ENCODE peak calls at places on chromosomes 2 and 18, in seven cellular contexts. T is upper lobe of left lung, N is HepG2, Z is HCT116, H is GM12878, R is Panc1, M is K562. S is an unnamed sample. For H3K9me3, the result is how much of the 10 kb centered on the place peaks cover.

GRCh38 chr2:174337337-174338154 is 2.8 kb downstream of the SP9 start:
- ATAC-seq in T (no peak), N (no peak), Z (peak), H (no peak), R (no peak), M (peak), S (peak)

GRCh38 chr2:136284226-136285119 is 166.5 kb upstream of the CXCR4 start:
- ATAC-seq in T (no peak), N (no peak), Z (no peak), H (peak), R (no peak), M (no peak), S (no peak)

GRCh38 chr2:19349911-19350677 is 8.3 kb downstream of the OSR1 start:
- ATAC-seq in T (peak), N (peak), Z (peak), H (peak), R (peak), M (peak), S (peak)

GRCh38 chr2:106719222-106719621 is 166.7 kb downstream of the ST6GAL2 start:
- ATAC-seq in T (no peak), N (no peak), Z (no peak), H (no peak), R (no peak), M (no peak), S (no peak)

GRCh38 chr2:235793163-235793752 is 299.4 kb downstream of the AGAP1 start:
- ATAC-seq in T (peak), N (peak), Z (peak), H (peak), R (peak), M (peak), S (no peak)

GRCh38 chr2:160469164-160469563 is 24.4 kb downstream of the RBMS1 start:
- ATAC-seq in T (no peak), N (no peak), Z (no peak), H (no peak), R (no peak), M (no peak), S (no peak)

GRCh38 chr18:70377857-70378701 is 89.2 kb downstream of the SOCS6 start:
- ATAC-seq in T (no peak), N (peak), Z (no peak), H (no peak), R (peak), M (peak), S (no peak)

GRCh38 chr2:101704046-101704466 is 6.5 kb downstream of the MAP4K4 start:
- ATAC-seq in T (no peak), N (no peak), Z (no peak), H (peak), R (no peak), M (no peak), S (peak)

GRCh38 chr2:143807677-143808076 is 678.5 kb downstream of the ARHGAP15 start:
- ATAC-seq in T (peak), N (no peak), Z (no peak), H (no peak), R (no peak), M (no peak), S (peak)

GRCh38 chr2:217956895-217957457 is 45.8 kb downstream of the TNS1 start:
- ATAC-seq in T (no peak), N (peak), Z (no peak), H (no peak), R (peak), M (no peak), S (peak)

GRCh38 chr2:240720686-240721595 is 29.3 kb downstream of the AQP12A start:
- ATAC-seq in T (no peak), N (no peak), Z (no peak), H (no peak), R (no peak), M (no peak), S (no peak)

GRCh38 chr18:55343396-55344073 is 244.5 kb downstream of the TCF4 start:
- ATAC-seq in T (no peak), N (peak), Z (no peak), H (peak), R (no peak), M (no peak), S (no peak)

GRCh38 chr2:105791229-105791628 is 46.5 kb downstream of the NCK2 start:
- ATAC-seq in T (no peak), N (no peak), Z (no peak), H (no peak), R (no peak), M (no peak), S (no peak)

GRCh38 chr2:88110830-88111229 is 17.0 kb downstream of the FABP1 start:
- ATAC-seq in T (no peak), N (no peak), Z (no peak), H (no peak), R (no peak), M (no peak), S (no peak)

GRCh38 chr2:161044937-161045336 is 115.3 kb upstream of the TANK start:
- ATAC-seq in T (no peak), N (no peak), Z (no peak), H (no peak), R (no peak), M (no peak), S (peak)

DNA sequence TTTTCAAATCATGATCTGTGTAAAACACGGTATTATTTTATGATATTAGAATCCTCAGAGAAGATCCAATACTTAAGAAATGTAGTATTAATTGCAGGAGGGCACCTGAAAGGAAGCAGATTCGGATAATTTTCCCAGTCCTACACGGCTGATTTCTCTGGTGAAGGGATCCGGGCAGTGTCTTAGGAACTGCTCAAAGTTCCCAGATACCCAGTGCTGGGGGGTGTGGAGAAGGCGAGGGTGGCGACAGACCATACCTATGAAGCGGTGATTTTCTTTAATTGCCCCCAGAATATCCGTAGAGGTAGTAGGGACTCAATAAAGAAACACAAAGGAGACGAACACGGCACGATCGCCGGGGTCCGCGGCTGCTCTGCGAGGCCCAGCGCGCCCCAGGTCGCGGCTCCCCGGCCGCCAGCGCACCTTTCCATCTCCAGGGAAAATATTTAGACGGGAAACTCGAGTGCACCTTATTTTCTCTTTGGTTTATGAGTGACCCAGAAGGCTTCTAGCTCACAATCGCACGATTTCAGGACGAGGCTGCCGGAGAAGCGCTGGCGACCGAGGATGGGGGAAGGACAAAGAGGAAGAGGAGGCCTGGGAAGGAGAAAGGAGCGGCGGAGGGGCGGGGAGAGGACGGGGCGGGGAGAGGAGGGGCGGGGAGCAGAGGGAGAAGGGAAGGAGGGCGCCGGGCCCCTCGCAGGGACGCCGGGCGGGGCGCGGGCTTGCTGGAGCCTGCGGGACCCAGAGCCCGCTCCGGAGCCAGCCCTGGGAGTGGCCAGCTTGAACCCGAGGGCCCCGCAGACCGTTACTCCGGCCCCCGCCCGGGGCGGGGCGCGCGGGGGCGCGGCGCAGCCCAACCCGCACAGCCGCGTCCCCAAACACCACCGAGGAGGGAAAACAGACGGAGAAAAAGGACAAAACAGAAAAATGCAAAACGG is 1.2 kb upstream of the SOX11 start:
- ATAC-seq in T (no peak), N (no peak), Z (no peak), H (no peak), R (no peak), M (no peak), S (no peak)
- H3K4me3 ChIP-seq in T (peak), N (no peak), Z (no peak), H (no peak), R (no peak), M (no peak), S (peak)

GRCh38 chr2:82120648-82121047 is 1816.1 kb upstream of the LRRTM1 start:
- ATAC-seq in T (no peak), N (no peak), Z (no peak), H (no peak), R (no peak), M (no peak), S (no peak)
- H3K9me3 ChIP-seq in T (under half), N (under half), Z (under half), H (under half), R (under half), M (under half), S (under half)

GRCh38 chr18:53795061-53795460 is 429.4 kb downstream of the MBD2 start:
- ATAC-seq in T (no peak), N (no peak), Z (no peak), H (no peak), R (no peak), M (no peak), S (no peak)

GRCh38 chr18:53790817-53791216 is 433.7 kb downstream of the MBD2 start:
- ATAC-seq in T (no peak), N (no peak), Z (no peak), H (no peak), R (no peak), M (no peak), S (peak)

GRCh38 chr18:53785811-53786210 is 438.7 kb downstream of the MBD2 start:
- ATAC-seq in T (no peak), N (no peak), Z (no peak), H (peak), R (no peak), M (no peak), S (no peak)

GRCh38 chr18:53792762-53793161 is 431.7 kb downstream of the MBD2 start:
- ATAC-seq in T (no peak), N (no peak), Z (no peak), H (no peak), R (no peak), M (no peak), S (no peak)

GRCh38 chr18:53789376-53790247 is 434.9 kb downstream of the MBD2 start:
- ATAC-seq in T (no peak), N (no peak), Z (no peak), H (no peak), R (no peak), M (no peak), S (no peak)
- TF ChIP-seq POLR2AphosphoS5 in T (no peak), N (no peak), Z (no peak), H (no peak), R (no peak), M (no peak), S (no peak)

GRCh38 chr2:168136392-168136977 is 110.9 kb downstream of the STK39 start:
- ATAC-seq in T (no peak), N (peak), Z (peak), H (peak), R (no peak), M (peak), S (no peak)

GRCh38 chr2:168138911-168139310 is 108.5 kb downstream of the STK39 start:
- ATAC-seq in T (no peak), N (no peak), Z (no peak), H (no peak), R (no peak), M (no peak), S (no peak)

GRCh38 chr2:168138369-168138768 is 109.0 kb downstream of the STK39 start:
- ATAC-seq in T (no peak), N (no peak), Z (no peak), H (no peak), R (no peak), M (no peak), S (peak)

GRCh38 chr2:168135630-168136029 is 111.8 kb downstream of the STK39 start:
- ATAC-seq in T (no peak), N (no peak), Z (no peak), H (no peak), R (no peak), M (no peak), S (no peak)

DNA sequence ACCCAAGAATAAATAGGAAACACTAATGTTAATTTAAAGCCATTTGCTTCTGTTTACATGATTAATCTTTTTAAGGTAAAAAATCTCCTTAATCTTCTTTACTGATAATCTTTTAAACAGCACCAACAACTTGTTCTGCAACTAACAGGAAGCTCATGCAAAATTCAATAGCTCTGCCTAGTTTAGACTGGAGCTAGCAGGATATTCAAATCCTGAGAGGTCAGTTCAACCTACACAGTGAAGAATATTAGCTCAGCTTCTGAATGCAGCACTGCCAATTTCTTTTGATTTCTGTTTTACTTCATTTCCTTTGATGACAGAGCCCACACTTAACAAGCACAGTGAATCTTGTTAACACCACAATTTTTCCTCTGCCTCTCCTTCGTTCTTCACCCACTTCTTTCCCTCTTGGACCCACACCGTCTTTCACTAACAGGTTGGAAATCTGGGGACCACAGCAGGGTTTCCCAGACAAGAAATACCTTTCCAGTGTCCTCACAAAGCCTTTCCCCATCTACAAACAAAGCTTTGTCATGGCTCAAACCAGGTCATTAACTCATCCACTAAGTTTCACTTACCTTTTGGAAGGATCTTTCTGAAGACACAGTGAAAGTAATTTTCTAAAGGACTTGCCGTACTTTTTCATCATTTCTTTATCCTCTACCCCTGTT is 109.8 kb downstream of the STK39 start:
- ATAC-seq in T (no peak), N (no peak), Z (no peak), H (no peak), R (no peak), M (no peak), S (no peak)
- H3K4me3 ChIP-seq in T (no peak), N (no peak), Z (no peak), H (no peak), R (no peak), M (no peak), S (no peak)

DNA sequence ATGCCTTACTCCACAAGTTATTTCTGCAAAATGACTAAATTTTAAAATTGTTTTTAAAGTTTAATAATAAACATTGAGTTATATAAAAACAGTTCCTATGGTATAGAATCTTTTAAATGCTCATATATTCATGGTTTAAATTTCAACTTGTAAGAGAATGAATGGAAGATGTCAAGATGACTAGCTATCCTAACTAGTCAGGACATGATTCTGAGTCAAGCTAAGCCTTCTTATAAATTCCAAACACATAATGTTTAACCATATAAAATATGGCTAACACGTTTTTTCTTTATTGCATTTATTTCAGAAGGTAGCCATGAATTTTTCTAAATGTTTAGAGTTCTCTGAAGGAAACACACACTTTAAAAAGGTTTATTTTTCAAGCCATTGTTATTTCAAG is 320.4 kb downstream of the CBLN2 start:
- ATAC-seq in T (no peak), N (no peak), Z (no peak), H (no peak), R (no peak), M (no peak), S (no peak)
- H3K9me3 ChIP-seq in T (under half), N (under half), Z (under half), H (under half), R (under half), M (under half), S (under half)

GRCh38 chr2:67448648-67449047 is 51.5 kb downstream of the ETAA1 start:
- ATAC-seq in T (no peak), N (no peak), Z (no peak), H (no peak), R (no peak), M (no peak), S (no peak)

GRCh38 chr2:67451086-67451832 is 54.1 kb downstream of the ETAA1 start:
- ATAC-seq in T (no peak), N (no peak), Z (no peak), H (peak), R (no peak), M (no peak), S (no peak)

GRCh38 chr2:67445652-67446268 is 48.6 kb downstream of the ETAA1 start:
- ATAC-seq in T (no peak), N (no peak), Z (no peak), H (no peak), R (no peak), M (no peak), S (no peak)

GRCh38 chr2:67446504-67446911 is 49.4 kb downstream of the ETAA1 start:
- ATAC-seq in T (peak), N (no peak), Z (no peak), H (no peak), R (no peak), M (no peak), S (no peak)
- TF ChIP-seq POLR2AphosphoS5 in T (no peak), N (no peak), Z (no peak), H (no peak), R (no peak), M (no peak), S (no peak)

GRCh38 chr2:232288489-232288888 is 90.1 kb upstream of the ALPP start:
- ATAC-seq in T (no peak), N (no peak), Z (no peak), H (no peak), R (no peak), M (no peak), S (no peak)

GRCh38 chr2:232282486-232282885 is 96.1 kb upstream of the ALPP start:
- ATAC-seq in T (no peak), N (no peak), Z (no peak), H (no peak), R (no peak), M (no peak), S (no peak)

GRCh38 chr2:232291343-232291742 is 87.2 kb upstream of the ALPP start:
- ATAC-seq in T (no peak), N (no peak), Z (no peak), H (no peak), R (no peak), M (no peak), S (no peak)

GRCh38 chr2:232280341-232280740 is 98.2 kb upstream of the ALPP start:
- ATAC-seq in T (no peak), N (no peak), Z (no peak), H (no peak), R (no peak), M (no peak), S (no peak)

DNA sequence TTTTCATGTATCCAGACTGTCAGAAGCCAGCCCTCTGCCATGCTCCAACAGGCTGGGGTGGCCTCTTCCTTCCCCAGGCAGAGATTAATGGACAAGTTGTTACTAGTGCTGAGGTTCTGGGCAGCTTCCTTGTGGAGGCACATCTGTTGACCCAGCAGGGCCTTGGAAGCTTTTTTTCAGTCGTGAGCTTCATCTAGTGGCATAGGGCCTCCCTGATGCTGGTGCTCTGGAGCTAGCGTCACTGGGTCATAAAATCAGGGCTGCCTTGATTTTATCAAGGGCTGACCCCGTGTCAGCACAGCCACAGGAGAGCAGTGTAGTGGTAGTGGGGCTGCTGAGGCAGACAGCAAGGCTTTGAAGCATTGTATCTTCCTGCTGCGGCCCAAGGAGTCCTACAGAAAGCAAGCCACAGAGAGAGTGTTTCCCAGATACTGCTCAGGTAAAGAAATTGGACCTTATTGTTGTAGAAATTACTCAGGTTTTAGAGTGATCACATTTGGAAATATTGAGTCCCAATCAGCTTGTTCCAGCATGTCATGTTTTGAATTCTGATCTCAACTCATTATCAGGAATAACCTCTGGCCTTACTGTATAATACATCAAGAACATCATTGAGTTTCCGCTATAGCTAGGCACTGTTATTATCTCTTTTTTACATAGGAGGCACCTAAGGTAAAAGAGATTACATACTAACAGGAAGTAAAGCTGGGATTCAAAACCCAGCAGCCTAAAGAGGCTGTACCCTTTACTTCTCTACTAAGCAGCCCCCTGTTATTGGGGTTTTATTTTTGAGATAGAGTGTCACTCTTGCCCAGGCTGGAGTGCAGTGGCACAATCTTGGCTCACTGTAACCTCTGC is 92.3 kb upstream of the ALPP start:
- ATAC-seq in T (no peak), N (no peak), Z (no peak), H (no peak), R (no peak), M (no peak), S (no peak)
- H3K4me3 ChIP-seq in T (no peak), N (no peak), Z (no peak), H (no peak), R (no peak), M (no peak), S (no peak)